ENCODE peak calls at places on chromosomes 3 and 15, in six cellular contexts. N is substantia nigra; U is H4; K is tibial nerve; F is activated CD4-positive, alpha-beta T cell treated with anti-CD3 and anti-CD28 coated beads, Interleukin-2, amount 50 U/mL, for 1 hour; V is germinal center. Z is an unnamed sample.

GRCh38 chr3:55369491-55369890 is 117.6 kb downstream of the WNT5A start:
- DNase-seq in U (no peak), F (no peak), V (no peak), N (no peak), K (no peak), Z (no peak)

GRCh38 chr3:118556983-118557382 is 477.7 kb downstream of the IGSF11 start:
- DNase-seq in F (no peak), U (no peak), K (no peak), N (no peak), V (no peak), Z (no peak)

GRCh38 chr3:58998476-58999117 is 51.2 kb downstream of the CFAP20DC start:
- DNase-seq in K (no peak), N (no peak), U (peak), F (no peak), V (no peak), Z (peak)

GRCh38 chr15:69042531-69042930 is 28.0 kb downstream of the NOX5 start:
- DNase-seq in U (no peak), F (no peak), V (no peak), K (no peak), N (no peak), Z (no peak)

GRCh38 chr15:75723847-75724660 is 11.4 kb upstream of the CSPG4 start:
- DNase-seq in V (peak), N (no peak), K (peak), F (peak), U (peak), Z (peak)

GRCh38 chr3:181210275-181210674 is 220.7 kb upstream of the DNAJC19 start:
- DNase-seq in N (no peak), F (no peak), K (no peak), V (no peak), U (no peak), Z (peak)

GRCh38 chr3:151421956-151422355 is 37.4 kb upstream of the P2RY12 start:
- DNase-seq in N (no peak), K (no peak), V (peak), U (no peak), F (no peak), Z (no peak)

GRCh38 chr3:172560026-172560425 is 36.8 kb upstream of the TNFSF10 start:
- DNase-seq in V (no peak), U (no peak), F (no peak), N (no peak), K (no peak), Z (no peak)

GRCh38 chr15:97547381-97547780 is 413.1 kb upstream of the ARRDC4 start:
- DNase-seq in U (no peak), F (no peak), V (no peak), N (no peak), K (no peak), Z (peak)

GRCh38 chr3:4899654-4900236 is 79.5 kb upstream of the BHLHE40 start:
- DNase-seq in N (no peak), F (no peak), V (no peak), K (peak), U (no peak), Z (no peak)

GRCh38 chr15:41777421-41777973 is 3.2 kb downstream of the MAPKBP1 start:
- DNase-seq in V (no peak), F (no peak), N (no peak), U (no peak), K (no peak), Z (peak)

GRCh38 chr3:128076783-128077624 is 24.8 kb downstream of the SEC61A1 start:
- DNase-seq in N (no peak), F (peak), K (no peak), U (no peak), V (peak), Z (peak)

GRCh38 chr3:67647390-67647878 is 7.0 kb downstream of the SUCLG2 start:
- DNase-seq in K (no peak), F (no peak), U (peak), V (no peak), N (no peak), Z (peak)

GRCh38 chr3:163368168-163368567 is 1710.1 kb downstream of the SI start:
- DNase-seq in K (no peak), U (no peak), N (no peak), F (no peak), V (no peak), Z (no peak)

GRCh38 chr15:92415639-92416297 is 22.1 kb downstream of the ST8SIA2 start:
- DNase-seq in K (no peak), V (no peak), N (no peak), U (no peak), F (no peak), Z (no peak)

GRCh38 chr15:79834496-79834895 is 62.3 kb downstream of the MTHFS start:
- DNase-seq in F (no peak), U (no peak), V (no peak), N (no peak), K (peak), Z (no peak)

GRCh38 chr15:77057650-77058049 is 13.3 kb downstream of the TSPAN3 start:
- DNase-seq in N (no peak), U (no peak), F (no peak), K (no peak), V (no peak), Z (no peak)

GRCh38 chr15:70576683-70577082 is 186.7 kb downstream of the UACA start:
- DNase-seq in V (no peak), N (no peak), U (no peak), F (no peak), K (no peak), Z (no peak)

GRCh38 chr3:58874248-58874741 is 175.5 kb downstream of the CFAP20DC start:
- DNase-seq in K (no peak), N (no peak), V (no peak), U (no peak), F (no peak), Z (peak)

GRCh38 chr3:44242716-44243115 is 1.0 kb downstream of the TOPAZ1 start:
- DNase-seq in V (no peak), N (no peak), K (no peak), F (no peak), U (no peak), Z (no peak)

GRCh38 chr15:94282269-94283250 is 51.2 kb downstream of the MCTP2 start:
- DNase-seq in U (no peak), N (no peak), V (no peak), F (no peak), K (no peak), Z (no peak)

GRCh38 chr15:95663156-95663831 is 667.2 kb upstream of the NR2F2 start:
- DNase-seq in F (no peak), K (no peak), V (no peak), U (no peak), N (no peak), Z (no peak)

GRCh38 chr3:133901083-133901482 is 5.4 kb upstream of the RAB6B start:
- DNase-seq in U (no peak), K (no peak), N (no peak), F (no peak), V (no peak), Z (no peak)

GRCh38 chr3:58535531-58536500 is 1.2 kb downstream of the ACOX2 start:
- DNase-seq in U (no peak), F (no peak), N (no peak), K (no peak), V (no peak), Z (peak)

GRCh38 chr15:68518046-68518445 is 60.7 kb upstream of the CORO2B start:
- DNase-seq in K (no peak), V (no peak), F (no peak), U (no peak), N (no peak), Z (no peak)

GRCh38 chr3:119352235-119352634 is 58.1 kb downstream of the ARHGAP31 start:
- DNase-seq in K (no peak), U (no peak), V (no peak), F (peak), N (no peak), Z (no peak)